ENCODE peak calls at places on chromosomes 3 and 15, in five cellular contexts. One of them, this sample, is unnamed.

GRCh38 chr3:38632989-38633388 is 16.5 kb downstream of the SCN5A start:
- DNase-seq in head of caudate nucleus: no peak
- DNase-seq in SHP77: no peak
- DNase-seq in HT1080: no peak
- DNase-seq in mucosa of descending colon: no peak
- DNase-seq in this sample: no peak

GRCh38 chr3:119145500-119146167 is at the start of gene TEX55:
- DNase-seq in head of caudate nucleus: peak
- DNase-seq in SHP77: peak
- DNase-seq in HT1080: peak
- DNase-seq in mucosa of descending colon: peak
- DNase-seq in this sample: peak

GRCh38 chr3:46114324-46114988 is 87.2 kb upstream of the XCR1 start:
- DNase-seq in head of caudate nucleus: no peak
- DNase-seq in SHP77: no peak
- DNase-seq in HT1080: peak
- DNase-seq in mucosa of descending colon: no peak
- DNase-seq in this sample: peak

GRCh38 chr3:174581551-174581950 is 277.6 kb upstream of the NAALADL2 start:
- DNase-seq in head of caudate nucleus: no peak
- DNase-seq in SHP77: no peak
- DNase-seq in HT1080: peak
- DNase-seq in mucosa of descending colon: no peak
- DNase-seq in this sample: no peak

GRCh38 chr3:186506846-186507245 is 37.3 kb downstream of the CRYGS start:
- DNase-seq in head of caudate nucleus: no peak
- DNase-seq in SHP77: no peak
- DNase-seq in HT1080: peak
- DNase-seq in mucosa of descending colon: no peak
- DNase-seq in this sample: no peak

GRCh38 chr3:138945646-138946553 is 1.0 kb downstream of the FOXL2 start:
- DNase-seq in head of caudate nucleus: no peak
- DNase-seq in SHP77: no peak
- DNase-seq in HT1080: no peak
- DNase-seq in mucosa of descending colon: peak
- DNase-seq in this sample: peak

GRCh38 chr3:142888484-142889262 is at the start of gene PCOLCE2:
- DNase-seq in head of caudate nucleus: peak
- DNase-seq in SHP77: no peak
- DNase-seq in HT1080: peak
- DNase-seq in mucosa of descending colon: no peak
- DNase-seq in this sample: peak

GRCh38 chr3:157136647-157137387 is 23.1 kb downstream of the CCNL1 start:
- DNase-seq in head of caudate nucleus: no peak
- DNase-seq in SHP77: no peak
- DNase-seq in HT1080: peak
- DNase-seq in mucosa of descending colon: peak
- DNase-seq in this sample: no peak

GRCh38 chr15:35958021-35958420 is 412.1 kb upstream of the DPH6 start:
- DNase-seq in head of caudate nucleus: no peak
- DNase-seq in SHP77: peak
- DNase-seq in HT1080: peak
- DNase-seq in mucosa of descending colon: no peak
- DNase-seq in this sample: no peak

GRCh38 chr3:152593242-152593641 is 241.7 kb upstream of the P2RY1 start:
- DNase-seq in head of caudate nucleus: no peak
- DNase-seq in SHP77: no peak
- DNase-seq in HT1080: no peak
- DNase-seq in mucosa of descending colon: no peak
- DNase-seq in this sample: no peak